ENCODE peak calls at places on chromosome 11, in seven cellular contexts. I is body of pancreas; S is GM12865; P is NCI-H774; B is non-pigmented ciliary epithelial cell; K is activated naive CD8-positive, alpha-beta T cell treated with anti-CD3 and anti-CD28 coated beads, Interleukin-2, amount 50 U/mL, for 24 hours; Q is IMR-90. Z is an unnamed sample.

GRCh38 chr11:21412652-21413383 is 743.4 kb downstream of the NELL1 start:
- DNase-seq in I (no peak), S (peak), P (no peak), B (no peak), K (no peak), Q (no peak), Z (no peak)

GRCh38 chr11:121503056-121503455 is 50.3 kb upstream of the SORL1-AS1 start:
- DNase-seq in I (no peak), S (no peak), P (no peak), B (no peak), K (no peak), Q (no peak), Z (no peak)

GRCh38 chr11:3014314-3014938 is 22.3 kb upstream of the NAP1L4 start:
- DNase-seq in I (no peak), S (no peak), P (no peak), B (no peak), K (peak), Q (no peak), Z (no peak)

GRCh38 chr11:12449961-12450715 is 72.8 kb downstream of the PARVA start:
- DNase-seq in I (no peak), S (no peak), P (no peak), B (no peak), K (no peak), Q (peak), Z (no peak)

GRCh38 chr11:22734628-22735345 is 68.4 kb downstream of the GAS2 start:
- DNase-seq in I (no peak), S (no peak), P (no peak), B (no peak), K (no peak), Q (no peak), Z (no peak)

GRCh38 chr11:110200241-110200640 is 96.2 kb downstream of the RDX start:
- DNase-seq in I (no peak), S (no peak), P (no peak), B (peak), K (no peak), Q (peak), Z (no peak)

GRCh38 chr11:57444362-57445074 is 15.8 kb upstream of the RTN4RL2 start:
- DNase-seq in I (no peak), S (no peak), P (no peak), B (no peak), K (no peak), Q (no peak), Z (no peak)

GRCh38 chr11:65639623-65640482 is 2.0 kb downstream of the SIPA1 start:
- DNase-seq in I (no peak), S (peak), P (no peak), B (no peak), K (peak), Q (no peak), Z (no peak)

GRCh38 chr11:10499452-10500262 is 41.3 kb downstream of the RNF141 start:
- DNase-seq in I (no peak), S (no peak), P (no peak), B (no peak), K (no peak), Q (no peak), Z (no peak)

GRCh38 chr11:30992513-30992849 is 377.1 kb downstream of the DCDC1 start:
- DNase-seq in I (no peak), S (peak), P (no peak), B (no peak), K (no peak), Q (no peak), Z (no peak)

GRCh38 chr11:94873910-94874575 is 99.3 kb downstream of the CWC15 start:
- DNase-seq in I (no peak), S (no peak), P (no peak), B (no peak), K (no peak), Q (no peak), Z (no peak)

GRCh38 chr11:15955595-15955994 is 400.8 kb downstream of the SOX6 start:
- DNase-seq in I (no peak), S (no peak), P (no peak), B (no peak), K (no peak), Q (peak), Z (no peak)

GRCh38 chr11:44774131-44774530 is 47.4 kb downstream of the TSPAN18 start:
- DNase-seq in I (no peak), S (no peak), P (no peak), B (no peak), K (no peak), Q (no peak), Z (no peak)

GRCh38 chr11:398826-399225 is 4.8 kb downstream of the PKP3 start:
- DNase-seq in I (no peak), S (no peak), P (no peak), B (no peak), K (no peak), Q (no peak), Z (no peak)

GRCh38 chr11:71284525-71285092 is 32.2 kb upstream of the SHANK2 start:
- DNase-seq in I (peak), S (no peak), P (no peak), B (no peak), K (no peak), Q (no peak), Z (peak)

GRCh38 chr11:27754035-27755017 is 54.1 kb upstream of the BDNF start:
- DNase-seq in I (no peak), S (peak), P (no peak), B (peak), K (no peak), Q (peak), Z (no peak)

GRCh38 chr11:75276696-75277095 is 36.1 kb downstream of the TPBGL start:
- DNase-seq in I (no peak), S (no peak), P (peak), B (no peak), K (no peak), Q (no peak), Z (peak)

GRCh38 chr11:64451856-64452255 is 92.9 kb downstream of the RPS6KA4 start:
- DNase-seq in I (no peak), S (no peak), P (no peak), B (no peak), K (no peak), Q (no peak), Z (no peak)

GRCh38 chr11:57761301-57762234 is at the start of gene CTNND1:
- DNase-seq in I (peak), S (peak), P (peak), B (peak), K (no peak), Q (peak), Z (peak)

GRCh38 chr11:101870510-101870909 is 44.3 kb upstream of the CEP126 start:
- DNase-seq in I (no peak), S (no peak), P (no peak), B (no peak), K (no peak), Q (peak), Z (no peak)

GRCh38 chr11:70885721-70886305 is 366.6 kb downstream of the SHANK2 start:
- DNase-seq in I (no peak), S (no peak), P (no peak), B (no peak), K (no peak), Q (peak), Z (no peak)

Z was measured in COR-L47.